ENCODE peak calls at places on chromosomes 12 and 14, in six cellular contexts. P is T-cell; Y is mesothelial cell of epicardium; H is fibroblast of mammary gland; M is activated T-cell treated with anti-CD3 and anti-CD28 coated beads for 24 hours; C is stimulated activated CD4-positive, alpha-beta T cell treated with anti-CD3 and anti-CD28 coated beads, Interleukin-4, amount 100 ng/mL, for 24 hours. K is an unnamed sample.

GRCh38 chr12:40829738-40830144 is 137.5 kb downstream of the CNTN1 start:
- DNase-seq in P (no peak), Y (no peak), H (peak), M (no peak), C (no peak), K (no peak)

GRCh38 chr14:93906341-93907329 is 20.5 kb upstream of the FAM181A start:
- DNase-seq in P (peak), Y (peak), H (peak), M (peak), C (peak), K (peak)

GRCh38 chr12:2753536-2753935 is 41.2 kb upstream of the FKBP4 start:
- DNase-seq in P (no peak), Y (no peak), H (no peak), M (no peak), C (no peak), K (no peak)

GRCh38 chr14:83706555-83706954 is 1823.4 kb upstream of the FLRT2 start:
- DNase-seq in P (no peak), Y (no peak), H (no peak), M (no peak), C (no peak), K (no peak)

GRCh38 chr12:91356405-91356804 is 173.8 kb upstream of the DCN start:
- DNase-seq in P (no peak), Y (no peak), H (no peak), M (no peak), C (no peak), K (no peak)

GRCh38 chr12:128424931-128425431 is 158.0 kb downstream of the TMEM132C start:
- DNase-seq in P (no peak), Y (no peak), H (no peak), M (no peak), C (no peak), K (no peak)

GRCh38 chr14:76617440-76617839 is 143.8 kb upstream of the VASH1 start:
- DNase-seq in P (no peak), Y (no peak), H (no peak), M (no peak), C (no peak), K (no peak)

GRCh38 chr12:74111688-74112360 is 425.8 kb upstream of the ATXN7L3B start:
- DNase-seq in P (no peak), Y (no peak), H (peak), M (no peak), C (no peak), K (peak)

GRCh38 chr12:8078400-8078799 is 3.7 kb upstream of the NECAP1 start:
- DNase-seq in P (peak), Y (no peak), H (peak), M (peak), C (peak), K (no peak)

GRCh38 chr14:60648169-60648933 is 926 bp downstream of the SIX1 start:
- DNase-seq in P (no peak), Y (peak), H (peak), M (no peak), C (no peak), K (no peak)

GRCh38 chr14:54353266-54353665 is 43.5 kb upstream of the CDKN3 start:
- DNase-seq in P (no peak), Y (no peak), H (no peak), M (no peak), C (no peak), K (no peak)

GRCh38 chr12:117481470-117481869 is 120.0 kb upstream of the NOS1 start:
- DNase-seq in P (no peak), Y (no peak), H (peak), M (no peak), C (no peak), K (no peak)

GRCh38 chr14:75711134-75711795 is 50.2 kb downstream of the TTLL5 start:
- DNase-seq in P (peak), Y (peak), H (peak), M (no peak), C (peak), K (peak)

GRCh38 chr14:100838493-100839440 is 12.8 kb downstream of the MEG3 start:
- DNase-seq in P (no peak), Y (no peak), H (peak), M (no peak), C (no peak), K (no peak)

GRCh38 chr14:76904100-76904739 is 78.0 kb downstream of the LRRC74A start:
- DNase-seq in P (no peak), Y (no peak), H (peak), M (no peak), C (no peak), K (no peak)

GRCh38 chr14:74531467-74531866 is 37.9 kb downstream of the ISCA2 start:
- DNase-seq in P (no peak), Y (no peak), H (peak), M (no peak), C (no peak), K (no peak)

GRCh38 chr12:46209165-46209564 is 59.7 kb downstream of the SLC38A1 start:
- DNase-seq in P (no peak), Y (no peak), H (peak), M (no peak), C (no peak), K (no peak)

GRCh38 chr12:24424889-24425600 is 475.6 kb upstream of the SOX5 start:
- DNase-seq in P (no peak), Y (no peak), H (no peak), M (no peak), C (no peak), K (no peak)

GRCh38 chr12:107322063-107322462 is 228.7 kb upstream of the CRY1 start:
- DNase-seq in P (peak), Y (no peak), H (no peak), M (no peak), C (peak), K (no peak)

GRCh38 chr12:125186471-125187147 is 121.4 kb downstream of the AACS start:
- DNase-seq in P (no peak), Y (no peak), H (no peak), M (no peak), C (no peak), K (peak)

GRCh38 chr14:103994535-103995184 is 52.3 kb upstream of the RD3L start:
- DNase-seq in P (no peak), Y (no peak), H (no peak), M (no peak), C (no peak), K (no peak)

GRCh38 chr12:94192506-94192905 is 44.1 kb downstream of the PLXNC1 start:
- DNase-seq in P (no peak), Y (no peak), H (peak), M (no peak), C (no peak), K (no peak)

GRCh38 chr14:95467657-95468056 is 48.8 kb downstream of the SYNE3 start:
- DNase-seq in P (no peak), Y (no peak), H (no peak), M (no peak), C (no peak), K (no peak)

GRCh38 chr12:13164859-13165577 is 31.5 kb upstream of the EMP1 start:
- DNase-seq in P (no peak), Y (no peak), H (no peak), M (no peak), C (no peak), K (no peak)

GRCh38 chr12:90043264-90043663 is 334.6 kb upstream of the ATP2B1 start:
- DNase-seq in P (no peak), Y (no peak), H (peak), M (no peak), C (no peak), K (no peak)

GRCh38 chr12:89663577-89664357 is 44.9 kb downstream of the ATP2B1 start:
- DNase-seq in P (no peak), Y (no peak), H (peak), M (no peak), C (peak), K (no peak)

GRCh38 chr14:30291216-30291615 is 267.7 kb upstream of the G2E3 start:
- DNase-seq in P (no peak), Y (no peak), H (peak), M (no peak), C (no peak), K (no peak)

GRCh38 chr12:106091421-106091820 is 47.3 kb downstream of the NUAK1 start:
- DNase-seq in P (no peak), Y (no peak), H (no peak), M (no peak), C (no peak), K (no peak)

GRCh38 chr12:92431146-92431545 is 271.6 kb upstream of the PLEKHG7 start:
- DNase-seq in P (peak), Y (no peak), H (no peak), M (no peak), C (peak), K (no peak)

GRCh38 chr14:71474291-71474690 is 457.9 kb upstream of the RGS6 start:
- DNase-seq in P (no peak), Y (no peak), H (no peak), M (no peak), C (no peak), K (no peak)

GRCh38 chr14:33457021-33457420 is 493.9 kb downstream of the EGLN3 start:
- DNase-seq in P (no peak), Y (no peak), H (no peak), M (no peak), C (no peak), K (no peak)